ENCODE peak calls at places on chromosome 5, in seven cellular contexts. W is HEK293T; J is activated T-helper 1 cell treated with anti-CD3 and anti-CD28 coated beads, Interleukin-12 subunit alpha, Interleukin-12 subunit beta, Interleukin-2, Interleukin-4 antibody, amounts not matched to agents 30 ng/mL and 10 ng/mL and 1 ng/mL, durations not matched to agents 14 hours and 24 hours and 36 hours; T is activated gamma-delta T cell treated with anti-CD3 and anti-CD28 coated beads, Interleukin-2, amount 50 U/mL, for 16 hours; K is mucosa of gallbladder; F is mesenteric fat pad; I is HS-5. P is an unnamed sample.

GRCh38 chr5:175687231-175687701 is 29.4 kb downstream of the HRH2 start:
- DNase-seq in K (no peak), I (no peak), F (no peak), J (no peak), T (no peak), W (no peak), P (no peak)

GRCh38 chr5:102965653-102966052 is 154.3 kb downstream of the GIN1 start:
- DNase-seq in T (no peak), W (no peak), J (no peak), I (no peak), F (no peak), K (no peak), P (no peak)

GRCh38 chr5:33549982-33550567 is 109.3 kb downstream of the TARS1 start:
- DNase-seq in I (no peak), F (no peak), T (no peak), J (no peak), W (no peak), K (no peak), P (no peak)

GRCh38 chr5:157263586-157264090 is 2.3 kb upstream of the CYFIP2 start:
- DNase-seq in W (no peak), T (no peak), F (no peak), I (no peak), K (no peak), J (no peak), P (no peak)

GRCh38 chr5:151553695-151554094 is 37.4 kb downstream of the FAT2 start:
- DNase-seq in F (no peak), T (no peak), J (no peak), I (no peak), W (no peak), K (no peak), P (no peak)

GRCh38 chr5:168346417-168346816 is 55.0 kb downstream of the WWC1 start:
- DNase-seq in J (no peak), F (peak), W (no peak), K (peak), I (no peak), T (no peak), P (no peak)

GRCh38 chr5:159050408-159051091 is 49.2 kb downstream of the EBF1 start:
- DNase-seq in W (no peak), J (no peak), T (no peak), I (no peak), F (no peak), K (no peak), P (no peak)

GRCh38 chr5:142816577-142816976 is 46.4 kb downstream of the ARHGAP26 start:
- DNase-seq in F (no peak), I (no peak), K (peak), W (no peak), T (no peak), J (no peak), P (no peak)

GRCh38 chr5:139635191-139635590 is 13.0 kb upstream of the CXXC5 start:
- DNase-seq in F (peak), W (no peak), I (no peak), T (no peak), J (no peak), K (no peak), P (no peak)

GRCh38 chr5:17443333-17444125 is 54.5 kb upstream of the TAF11L2 start:
- DNase-seq in F (no peak), I (no peak), W (no peak), J (no peak), T (no peak), K (no peak), P (no peak)

GRCh38 chr5:150428106-150428876 is 15.6 kb upstream of the CD74 start:
- DNase-seq in F (no peak), J (no peak), W (no peak), T (no peak), I (no peak), K (peak), P (no peak)

GRCh38 chr5:58481066-58481676 is 10.1 kb upstream of the GAPT start:
- DNase-seq in K (no peak), T (no peak), I (no peak), W (no peak), F (no peak), J (no peak), P (no peak)

GRCh38 chr5:116681334-116682013 is 106.9 kb upstream of the SEMA6A start:
- DNase-seq in T (no peak), W (no peak), F (no peak), K (no peak), J (no peak), I (no peak), P (no peak)

P was measured in osteocyte.